ENCODE peak calls at places on chromosomes 13 and 19, in nine cellular contexts. C is NCI-H1105; B is stimulated activated CD4-positive, alpha-beta T cell treated with anti-CD3 and anti-CD28 coated beads, Interleukin-12 subunit alpha, Interleukin-12 subunit beta, amount 100 ng/mL, for 48 hours; N is GM23248; O is retinal pigment epithelial cell; Q is anterior cingulate cortex; H is B cell; A is activated naive CD4-positive, alpha-beta T cell treated with anti-CD3 and anti-CD28 coated beads for 36 hours; K is NCI-H1417. E is an unnamed sample.
A peak's percentile ranks its signal among the peaks of the same experiment; 100 is the strongest.

GRCh38 chr13:81779896-81780295 is 1439.0 kb upstream of the SPRY2 start:
- DNase-seq in C (no peak), B (no peak), N (no peak), O (peak; percentile 37), Q (no peak), H (no peak), A (no peak), K (no peak), E (no peak)

GRCh38 chr13:61286148-61286745 is 129.4 kb downstream of the PCDH20 start:
- DNase-seq in C (peak; percentile 39), B (no peak), N (no peak), O (peak; percentile 1), Q (no peak), H (no peak), A (no peak), K (peak; percentile 52), E (no peak)

GRCh38 chr19:17468302-17469091 is 1.8 kb upstream of the SLC27A1 start:
- DNase-seq in C (no peak), B (no peak), N (peak; percentile 55), O (no peak), Q (peak; percentile 57), H (no peak), A (no peak), K (no peak), E (no peak)

GRCh38 chr19:11361037-11361770 is 6.0 kb downstream of the PLPPR2 start:
- DNase-seq in C (no peak), B (no peak), N (no peak), O (no peak), Q (no peak), H (peak; percentile 41), A (no peak), K (no peak), E (no peak)

GRCh38 chr19:3057275-3057714 is 5.0 kb downstream of the TLE5 start:
- DNase-seq in C (peak; percentile 35), B (no peak), N (peak; percentile 58), O (no peak), Q (peak; percentile 69), H (no peak), A (no peak), K (peak; percentile 57), E (peak; percentile 45)

GRCh38 chr13:76764429-76764828 is 121.8 kb downstream of the KCTD12 start:
- DNase-seq in C (no peak), B (no peak), N (peak; percentile 5), O (no peak), Q (no peak), H (no peak), A (no peak), K (no peak), E (no peak)

GRCh38 chr19:10655457-10656312 is 1.5 kb downstream of the ILF3 start:
- DNase-seq in C (no peak), B (no peak), N (peak; percentile 76), O (no peak), Q (no peak), H (no peak), A (peak; percentile 30), K (peak; percentile 50), E (peak; percentile 39)

GRCh38 chr19:47444388-47444821 is 25.1 kb upstream of the MEIS3 start:
- DNase-seq in C (no peak), B (no peak), N (no peak), O (no peak), Q (no peak), H (no peak), A (peak; percentile 36), K (no peak), E (no peak)

GRCh38 chr19:18488403-18488723 is 33.5 kb downstream of the ELL start:
- DNase-seq in C (no peak), B (no peak), N (peak; percentile 80), O (no peak), Q (peak; percentile 44), H (no peak), A (no peak), K (no peak), E (no peak)

E was measured in PC-9.